ENCODE peak calls at places on chromosomes 6 and 20, in seven cellular contexts. D, N, M, J, V, Y and R are unnamed samples.

GRCh38 chr20:13441388-13441787 is 197.3 kb downstream of the TASP1 start:
- DNase-seq in D (no peak), N (no peak), M (no peak), J (no peak), V (no peak), Y (no peak), R (no peak)

GRCh38 chr6:146785001-146785585 is 186.3 kb downstream of the ADGB start:
- DNase-seq in D (peak), N (no peak), M (no peak), J (peak), V (no peak), Y (no peak), R (peak)

GRCh38 chr6:130756836-130757235 is 70.4 kb upstream of the SMLR1 start:
- DNase-seq in D (no peak), N (no peak), M (no peak), J (no peak), V (no peak), Y (no peak), R (no peak)

GRCh38 chr6:89251170-89251569 is 34.0 kb upstream of the GABRR1 start:
- DNase-seq in D (no peak), N (no peak), M (no peak), J (no peak), V (no peak), Y (no peak), R (no peak)

GRCh38 chr6:16950825-16951495 is 150.9 kb upstream of the STMND1 start:
- DNase-seq in D (no peak), N (no peak), M (no peak), J (no peak), V (no peak), Y (no peak), R (no peak)

GRCh38 chr6:166476061-166476591 is 93.4 kb upstream of the MPC1 start:
- DNase-seq in D (no peak), N (no peak), M (no peak), J (no peak), V (no peak), Y (no peak), R (no peak)

GRCh38 chr20:63848003-63848911 is 13.0 kb upstream of the ABHD16B start:
- DNase-seq in D (no peak), N (no peak), M (no peak), J (no peak), V (no peak), Y (no peak), R (no peak)

GRCh38 chr6:126030045-126030444 is 43.7 kb downstream of the TRMT11 start:
- DNase-seq in D (no peak), N (no peak), M (no peak), J (no peak), V (no peak), Y (no peak), R (no peak)

GRCh38 chr20:25294459-25295385 is 46.8 kb downstream of the PYGB start:
- DNase-seq in D (no peak), N (no peak), M (no peak), J (no peak), V (peak), Y (peak), R (peak)